ENCODE peak calls at places on chromosomes 1 and 21, in seven cellular contexts. G, C, U, B, V, N and M are unnamed samples. For H3K36me3, the result is how much of the 10 kb centered on the place peaks cover.

GRCh38 chr21:38804617-38805281 is 980 bp upstream of the ETS2 start:
- DNase-seq in G (peak), C (peak), U (peak), B (peak), V (peak), N (no peak), M (peak)

GRCh38 chr1:147771216-147772125 is 11.1 kb upstream of the GJA5 start:
- DNase-seq in G (no peak), C (no peak), U (peak), B (no peak), V (no peak), N (no peak), M (no peak)

GRCh38 chr1:208054885-208055507 is 144.1 kb upstream of the CD34 start:
- DNase-seq in G (no peak), C (no peak), U (no peak), B (no peak), V (no peak), N (no peak), M (no peak)

GRCh38 chr21:45997495-45998275 is 16.1 kb downstream of the COL6A1 start:
- DNase-seq in G (peak), C (no peak), U (peak), B (no peak), V (no peak), N (no peak), M (no peak)

GRCh38 chr21:28793043-28793442 is 199.6 kb downstream of the LTN1 start:
- DNase-seq in G (no peak), C (peak), U (no peak), B (peak), V (no peak), N (no peak), M (peak)

GRCh38 chr1:96374076-96374762 is 347.4 kb upstream of the PTBP2 start:
- DNase-seq in G (no peak), C (no peak), U (no peak), B (no peak), V (no peak), N (peak), M (no peak)

GRCh38 chr1:212637902-212638301 is 29.3 kb downstream of the ATF3 start:
- DNase-seq in G (no peak), C (no peak), U (no peak), B (no peak), V (no peak), N (no peak), M (no peak)

GRCh38 chr1:192530254-192530653 is 45.3 kb upstream of the RGS1 start:
- DNase-seq in G (no peak), C (no peak), U (no peak), B (no peak), V (no peak), N (no peak), M (no peak)

GRCh38 chr1:150352883-150353282 is 11.1 kb upstream of the RPRD2 start:
- DNase-seq in G (no peak), C (no peak), U (no peak), B (no peak), V (no peak), N (no peak), M (no peak)

GRCh38 chr1:198588845-198589244 is 48.4 kb upstream of the ATP6V1G3 start:
- DNase-seq in G (no peak), C (no peak), U (no peak), B (no peak), V (no peak), N (no peak), M (no peak)

GRCh38 chr1:8356256-8357209 is 38.6 kb downstream of the SLC45A1 start:
- DNase-seq in G (peak), C (no peak), U (peak), B (no peak), V (no peak), N (no peak), M (no peak)

GRCh38 chr1:236394016-236394481 is at the start of gene EDARADD:
- DNase-seq in G (no peak), C (peak), U (no peak), B (no peak), V (no peak), N (no peak), M (no peak)

DNA sequence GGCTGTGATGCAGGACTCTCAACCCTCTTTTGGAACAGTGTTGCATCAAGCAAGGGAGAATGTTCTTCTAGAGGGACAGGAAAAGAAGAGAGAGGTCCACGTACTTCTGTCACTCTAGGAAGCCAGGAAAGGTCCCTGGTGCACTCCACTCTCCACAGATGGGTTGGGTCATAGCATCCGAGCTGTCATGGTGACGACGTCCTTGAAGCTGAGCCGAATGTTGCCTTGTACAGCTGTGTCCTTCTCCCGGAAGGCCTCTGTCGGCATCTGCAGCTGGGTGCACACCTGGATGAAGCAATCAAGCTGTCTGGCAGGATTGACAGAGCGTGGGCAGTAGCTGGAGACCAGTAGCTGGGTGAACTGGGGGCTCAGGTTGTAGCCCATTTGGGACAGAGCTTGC is 12.5 kb downstream of the MDM4 start:
- DNase-seq in G (no peak), C (no peak), U (no peak), B (no peak), V (no peak), N (no peak), M (no peak)
- H3K36me3 ChIP-seq in G (half or more), C (under half), U (under half), B (under half), V (under half), N (half or more), M (half or more)

DNA sequence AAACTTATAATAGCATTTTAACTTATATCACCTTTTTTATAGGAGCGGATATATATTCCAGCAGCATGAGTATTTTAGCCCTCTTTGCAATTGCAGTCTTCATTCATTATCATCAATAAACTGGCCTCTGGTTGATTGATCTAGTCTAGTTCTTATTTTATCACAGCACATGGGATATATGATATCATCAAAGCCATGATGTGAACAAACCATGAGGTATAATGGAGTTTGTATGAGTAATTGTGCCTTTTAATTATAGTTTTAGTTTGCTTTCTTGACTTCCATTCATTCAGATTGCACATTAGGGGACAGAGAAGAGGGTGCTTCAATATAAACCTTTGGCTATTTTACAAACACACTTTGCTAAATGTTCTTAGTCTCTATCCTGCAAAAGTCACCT is 3.5 kb upstream of the UBR4 start:
- DNase-seq in G (no peak), C (no peak), U (no peak), B (no peak), V (no peak), N (no peak), M (no peak)
- H3K36me3 ChIP-seq in G (under half), C (under half), U (under half), B (under half), V (under half), N (under half), M (under half)

DNA sequence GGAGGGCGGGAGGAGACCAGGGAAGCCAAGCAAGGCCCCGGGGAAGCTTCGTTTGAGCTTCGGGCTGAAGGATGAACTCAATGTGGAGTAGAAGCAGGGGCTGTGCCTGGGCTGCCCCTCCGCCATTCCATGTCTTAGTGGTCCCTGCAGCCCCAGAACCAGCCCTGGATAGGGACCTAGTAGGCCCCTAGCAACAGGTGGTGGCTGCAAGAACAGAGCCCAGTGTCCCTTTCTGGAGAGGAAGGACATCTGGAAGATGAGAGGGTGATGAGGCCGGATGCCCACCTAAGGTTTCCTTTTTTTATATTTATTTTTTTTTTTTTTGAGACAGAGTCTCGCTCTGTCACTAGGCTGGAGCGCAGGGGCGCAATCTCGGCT is 27.2 kb downstream of the ECE1 start:
- DNase-seq in G (no peak), C (no peak), U (no peak), B (no peak), V (no peak), N (no peak), M (no peak)
- H3K36me3 ChIP-seq in G (half or more), C (under half), U (under half), B (under half), V (under half), N (under half), M (under half)

GRCh38 chr1:204241914-204242313 is 28.1 kb upstream of the GOLT1A start:
- DNase-seq in G (no peak), C (no peak), U (no peak), B (no peak), V (no peak), N (no peak), M (no peak)
- H3K36me3 ChIP-seq in G (under half), C (under half), U (under half), B (under half), V (under half), N (under half), M (under half)

DNA sequence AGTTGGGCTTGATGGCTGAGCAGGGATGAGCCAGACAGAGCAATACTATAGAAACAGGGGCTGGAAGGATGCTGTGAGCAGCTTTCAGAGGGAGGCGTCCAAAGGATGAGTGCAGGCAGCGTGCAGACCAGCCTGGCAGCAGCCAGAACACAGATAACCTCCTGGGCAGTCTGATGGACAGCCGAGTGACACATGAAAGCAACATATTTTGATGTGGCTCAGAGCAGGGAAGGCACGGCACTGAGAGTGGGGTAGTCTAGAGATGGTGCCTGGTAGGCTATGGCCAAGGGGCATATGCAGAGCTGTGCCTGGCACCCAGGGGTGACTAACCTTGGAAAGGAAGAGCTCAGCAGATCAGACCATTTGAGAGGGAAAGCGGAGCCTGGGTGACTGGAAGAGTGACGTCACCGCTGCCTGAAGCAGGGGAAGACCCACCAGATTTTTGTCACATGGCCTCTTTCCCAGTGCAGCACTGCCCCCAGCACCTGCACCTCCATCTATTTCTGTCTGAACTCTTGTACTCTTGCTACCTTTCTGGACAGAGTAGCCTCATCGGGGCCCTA is 3.6 kb downstream of the PINK1 start:
- DNase-seq in G (no peak), C (no peak), U (no peak), B (no peak), V (no peak), N (no peak), M (no peak)
- H3K36me3 ChIP-seq in G (under half), C (under half), U (under half), B (under half), V (under half), N (under half), M (under half)

GRCh38 chr1:225470210-225470609 is 42.4 kb upstream of the LBR start:
- DNase-seq in G (no peak), C (no peak), U (peak), B (no peak), V (no peak), N (no peak), M (no peak)

GRCh38 chr1:225468270-225469020 is 40.6 kb upstream of the LBR start:
- DNase-seq in G (peak), C (peak), U (peak), B (no peak), V (no peak), N (no peak), M (no peak)

GRCh38 chr1:225467193-225468020 is 39.6 kb upstream of the LBR start:
- DNase-seq in G (peak), C (peak), U (peak), B (no peak), V (no peak), N (no peak), M (no peak)

GRCh38 chr1:225470691-225471452 is 43.0 kb upstream of the LBR start:
- DNase-seq in G (peak), C (no peak), U (peak), B (no peak), V (no peak), N (no peak), M (no peak)

GRCh38 chr1:225469051-225469450 is 41.2 kb upstream of the LBR start:
- DNase-seq in G (peak), C (no peak), U (peak), B (no peak), V (no peak), N (no peak), M (no peak)
- H3K36me3 ChIP-seq in G (under half), C (under half), U (under half), B (under half), V (under half), N (under half), M (under half)